ENCODE peak calls at places on chromosomes 5 and 9, in four cellular contexts. G, O, Y and E are unnamed samples.

GRCh38 chr9:97997330-97998276 is 14.5 kb downstream of the ANP32B start:
- DNase-seq in G (no peak), O (no peak), Y (no peak), E (no peak)

GRCh38 chr5:56589486-56589870 is 225.9 kb upstream of the MAP3K1 start:
- DNase-seq in G (no peak), O (no peak), Y (no peak), E (no peak)

GRCh38 chr9:86064220-86064619 is 35.1 kb downstream of the GOLM1 start:
- DNase-seq in G (no peak), O (no peak), Y (no peak), E (no peak)

GRCh38 chr5:41707853-41708603 is 162.2 kb downstream of the OXCT1 start:
- DNase-seq in G (no peak), O (peak; percentile 15), Y (no peak), E (no peak)

GRCh38 chr9:73370053-73370452 is 218.4 kb downstream of the ANXA1 start:
- DNase-seq in G (no peak), O (no peak), Y (peak; percentile 69), E (no peak)

GRCh38 chr5:56288880-56289601 is 55.9 kb upstream of the ANKRD55 start:
- DNase-seq in G (no peak), O (no peak), Y (peak; percentile 36), E (no peak)

GRCh38 chr9:22120595-22120994 is 111.5 kb upstream of the CDKN2B start:
- DNase-seq in G (no peak), O (no peak), Y (no peak), E (no peak)

GRCh38 chr9:438066-438465 is 223.4 kb downstream of the DOCK8 start:
- DNase-seq in G (no peak), O (no peak), Y (no peak), E (no peak)

GRCh38 chr5:159059722-159060121 is 40.0 kb downstream of the EBF1 start:
- DNase-seq in G (no peak), O (no peak), Y (no peak), E (no peak)

GRCh38 chr5:154445422-154446182 is at the start of gene SAP30L:
- DNase-seq in G (peak; percentile 98), O (peak; percentile 99), Y (peak; percentile 100), E (peak; percentile 99)

GRCh38 chr5:54895816-54896341 is 89.5 kb downstream of the ESM1 start:
- DNase-seq in G (no peak), O (peak; percentile 36), Y (no peak), E (no peak)

GRCh38 chr5:16579142-16579541 is 37.7 kb downstream of the RETREG1 start:
- DNase-seq in G (no peak), O (peak; percentile 41), Y (no peak), E (no peak)

GRCh38 chr9:126979461-126979860 is 64.9 kb downstream of the RALGPS1 start:
- DNase-seq in G (no peak), O (no peak), Y (no peak), E (no peak)

GRCh38 chr5:123214193-123214592 is 125.2 kb downstream of the PRDM6 start:
- DNase-seq in G (no peak), O (peak; percentile 36), Y (no peak), E (no peak)

GRCh38 chr5:180803181-180804128 is 849 bp upstream of the MGAT1 start:
- DNase-seq in G (peak; percentile 74), O (peak; percentile 41), Y (peak; percentile 60), E (peak; percentile 81)

GRCh38 chr9:129667378-129667777 is 1.9 kb downstream of the PRRX2 start:
- DNase-seq in G (no peak), O (no peak), Y (no peak), E (no peak)

GRCh38 chr5:32909207-32909606 is 198.1 kb downstream of the NPR3 start:
- DNase-seq in G (no peak), O (no peak), Y (no peak), E (no peak)

GRCh38 chr5:177446184-177447065 is at the start of gene PRR7:
- DNase-seq in G (peak; percentile 94), O (peak; percentile 95), Y (peak; percentile 86), E (peak; percentile 92)

GRCh38 chr5:171421331-171422262 is 2.1 kb downstream of the FGF18 start:
- DNase-seq in G (no peak), O (peak; percentile 58), Y (no peak), E (no peak)

GRCh38 chr5:75566710-75567309 is 44.4 kb upstream of the ANKDD1B start:
- DNase-seq in G (peak; percentile 9), O (no peak), Y (peak; percentile 64), E (peak; percentile 9)

GRCh38 chr5:83484294-83484693 is 12.8 kb downstream of the VCAN start:
- DNase-seq in G (no peak), O (no peak), Y (no peak), E (no peak)

GRCh38 chr5:144102361-144102760 is 68.1 kb downstream of the YIPF5 start:
- DNase-seq in G (no peak), O (no peak), Y (no peak), E (no peak)

GRCh38 chr5:27494845-27495244 is 456.5 kb upstream of the CDH9 start:
- DNase-seq in G (no peak), O (no peak), Y (no peak), E (no peak)

GRCh38 chr9:4339783-4340335 is 40.0 kb upstream of the GLIS3 start:
- DNase-seq in G (no peak), O (no peak), Y (no peak), E (no peak)

GRCh38 chr5:168827636-168828035 is 248.5 kb upstream of the PANK3 start:
- DNase-seq in G (no peak), O (no peak), Y (no peak), E (no peak)

GRCh38 chr9:90939367-90939766 is 137.7 kb downstream of the SYK start:
- DNase-seq in G (no peak), O (no peak), Y (no peak), E (no peak)

GRCh38 chr9:132622144-132622543 is 39.7 kb downstream of the BARHL1 start:
- DNase-seq in G (no peak), O (no peak), Y (no peak), E (no peak)

GRCh38 chr5:102421647-102422046 is 77.2 kb downstream of the SLCO6A1 start:
- DNase-seq in G (no peak), O (no peak), Y (no peak), E (no peak)

GRCh38 chr9:35718726-35719511 is 13.1 kb downstream of the TLN1 start:
- DNase-seq in G (no peak), O (no peak), Y (no peak), E (no peak)

GRCh38 chr9:114893622-114894021 is 36.8 kb downstream of the TNFSF8 start:
- DNase-seq in G (no peak), O (no peak), Y (no peak), E (no peak)

GRCh38 chr9:125241863-125242739 is 958 bp upstream of the HSPA5 start:
- DNase-seq in G (no peak), O (peak; percentile 53), Y (no peak), E (no peak)

GRCh38 chr9:20382460-20383071 is 239.7 kb downstream of the MLLT3 start:
- DNase-seq in G (no peak), O (no peak), Y (no peak), E (no peak)

GRCh38 chr5:73816656-73817420 is 190.8 kb downstream of the ARHGEF28 start:
- DNase-seq in G (no peak), O (no peak), Y (no peak), E (no peak)

GRCh38 chr9:128412120-128412790 is 8.4 kb upstream of the CERCAM start:
- DNase-seq in G (no peak), O (peak; percentile 87), Y (peak; percentile 66), E (peak; percentile 51)

GRCh38 chr9:91004484-91004883 is 202.9 kb downstream of the SYK start:
- DNase-seq in G (no peak), O (no peak), Y (no peak), E (no peak)

DNA sequence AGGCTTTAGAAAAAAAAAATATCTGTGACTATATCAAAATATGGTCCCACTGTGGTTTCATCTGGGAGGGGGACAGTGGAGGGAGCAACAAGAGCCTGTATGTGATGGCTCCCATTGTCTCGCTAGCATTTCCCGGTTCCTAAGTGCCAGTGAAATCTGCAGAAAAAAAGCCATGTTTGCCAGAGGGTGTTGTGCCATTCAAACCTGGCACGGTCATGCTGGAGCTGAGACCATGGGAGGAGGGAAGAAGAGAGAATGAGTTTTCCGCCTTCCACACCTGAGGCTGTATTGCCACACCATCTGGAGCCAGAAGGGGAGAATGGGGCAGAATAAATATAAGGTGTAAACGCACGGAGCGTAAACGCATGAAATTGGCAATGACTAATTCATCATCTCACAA is 237.7 kb downstream of the NSG2 start:
- DNase-seq in G (no peak), O (no peak), Y (no peak), E (no peak)
- TF ChIP-seq TAF1 in G (no peak), O (no peak), Y (no peak), E (no peak)

DNA sequence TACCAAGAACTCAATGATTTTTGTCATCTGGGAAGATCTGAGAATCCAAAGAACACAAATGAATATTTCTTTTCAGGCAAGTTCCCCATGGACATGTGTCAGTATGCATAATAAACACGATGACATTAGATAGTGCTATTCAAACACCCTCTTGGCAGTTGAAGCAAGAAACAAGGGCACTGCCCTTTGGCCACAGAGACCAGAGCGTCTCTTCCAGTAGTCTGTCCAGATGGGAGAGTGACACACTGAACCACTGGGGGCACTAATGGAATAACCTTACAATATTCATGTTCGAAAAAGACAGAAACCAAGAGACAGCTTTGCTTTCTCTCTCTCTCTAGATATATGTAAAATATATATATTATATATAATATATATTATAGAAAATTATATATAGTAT is 301.9 kb downstream of the CTNND2 start:
- DNase-seq in G (no peak), O (peak; percentile 5), Y (peak; percentile 10), E (no peak)
- TF ChIP-seq TAF1 in G (no peak), O (no peak), Y (no peak), E (no peak)

DNA sequence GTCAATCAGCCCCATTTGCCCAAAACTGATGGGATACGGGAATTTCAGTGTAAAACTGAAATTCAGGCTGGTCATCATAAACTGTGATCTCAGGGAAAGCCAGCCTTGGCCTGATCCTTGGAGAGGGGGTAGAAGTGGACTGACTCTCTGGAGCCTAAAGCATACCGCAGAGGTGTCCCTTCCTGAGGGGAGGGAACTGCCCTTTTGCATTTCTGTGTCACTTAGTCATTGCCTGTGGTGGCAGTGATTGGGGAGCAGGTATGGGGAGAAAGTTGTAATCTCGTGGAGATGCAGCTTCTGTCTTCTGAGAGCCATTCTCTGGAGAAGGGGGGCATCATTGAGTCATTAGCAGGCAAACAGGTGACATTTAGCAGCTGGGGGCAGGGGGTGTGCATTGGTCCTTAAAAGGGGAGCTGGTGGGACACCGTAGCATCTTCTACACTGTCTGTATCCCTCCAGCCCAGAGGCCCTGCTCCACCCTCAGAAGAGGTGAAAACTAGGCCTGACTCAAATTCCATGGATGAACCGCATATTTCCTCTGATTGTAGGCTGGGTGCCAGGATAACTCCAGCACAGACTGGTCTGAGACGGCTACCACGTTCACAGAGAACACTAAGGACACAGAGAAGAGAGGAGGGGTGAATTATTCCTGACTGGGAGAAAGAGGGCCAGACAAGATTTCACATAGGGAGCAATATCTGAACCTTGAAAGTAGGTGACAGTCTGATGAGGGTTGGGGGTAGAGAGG is 143.3 kb downstream of the SEC61B start:
- DNase-seq in G (no peak), O (no peak), Y (no peak), E (no peak)
- TF ChIP-seq TAF1 in G (no peak), O (no peak), Y (no peak), E (no peak)

GRCh38 chr5:150258126-150258525 is 31.4 kb downstream of the CAMK2A start:
- DNase-seq in G (no peak), O (no peak), Y (no peak), E (peak; percentile 50)
- TF ChIP-seq TAF1 in G (no peak), O (no peak), Y (no peak), E (no peak)